ENCODE peak calls at places on chromosome 10, in four cellular contexts. T is K562, F is HepG2, H is H1. L is an unnamed sample.

GRCh38 chr10:3172081-3172445 is 519 bp downstream of the PITRM1 start:
- DNase-seq in T (peak; percentile 33), F (peak; percentile 9), H (no peak), L (no peak)

GRCh38 chr10:106114656-106115186 is 1049.8 kb downstream of the SORCS1 start:
- DNase-seq in H (no peak), F (no peak), T (no peak), L (no peak)

GRCh38 chr10:6140141-6140841 is 51.5 kb downstream of the RBM17 start:
- DNase-seq in T (no peak), F (no peak), H (no peak), L (no peak)

GRCh38 chr10:125284875-125285597 is 124.7 kb upstream of the CTBP2 start:
- DNase-seq in H (no peak), T (peak; percentile 9), F (no peak), L (no peak)

GRCh38 chr10:21528452-21529235 is 3.2 kb upstream of the SKIDA1 start:
- DNase-seq in H (no peak), F (no peak), T (peak; percentile 38), L (no peak)

GRCh38 chr10:3502606-3503005 is 282.4 kb downstream of the KLF6 start:
- DNase-seq in T (no peak), H (no peak), F (no peak), L (no peak)

GRCh38 chr10:69318997-69319727 is 40.9 kb downstream of the HK1 start:
- DNase-seq in H (no peak), T (peak; percentile 80), F (no peak), L (no peak)

GRCh38 chr10:59181668-59182067 is 5.2 kb downstream of the PHYHIPL start:
- DNase-seq in F (peak; percentile 88), H (no peak), T (no peak), L (peak; percentile 17)

GRCh38 chr10:44932338-44933116 is 21.4 kb downstream of the TMEM72 start:
- DNase-seq in T (peak; percentile 84), H (peak; percentile 73), F (peak; percentile 76), L (peak; percentile 53)

GRCh38 chr10:78215645-78216044 is 182.0 kb downstream of the RPS24 start:
- DNase-seq in H (no peak), F (no peak), T (no peak), L (no peak)

GRCh38 chr10:15742831-15743230 is 23.1 kb upstream of the ITGA8 start:
- DNase-seq in T (no peak), F (no peak), H (no peak), L (no peak)

GRCh38 chr10:28716748-28717147 is 39.4 kb downstream of the BAMBI start:
- DNase-seq in T (no peak), F (no peak), H (no peak), L (no peak)

GRCh38 chr10:55358539-55358938 is 557.5 kb upstream of the PCDH15 start:
- DNase-seq in T (no peak), H (no peak), F (no peak), L (no peak)

GRCh38 chr10:64753516-64753915 is 1232.3 kb downstream of the REEP3 start:
- DNase-seq in T (no peak), H (no peak), F (no peak), L (no peak)

GRCh38 chr10:124384142-124384541 is 34.6 kb downstream of the OAT start:
- DNase-seq in H (no peak), F (no peak), T (no peak), L (no peak)

GRCh38 chr10:498760-499435 is 190.6 kb downstream of the DIP2C start:
- DNase-seq in F (no peak), H (no peak), T (no peak), L (no peak)

GRCh38 chr10:110903280-110904278 is 15.4 kb downstream of the BBIP1 start:
- DNase-seq in T (no peak), F (no peak), H (no peak), L (no peak)

GRCh38 chr10:48667960-48668541 is 16.6 kb upstream of the WDFY4 start:
- DNase-seq in F (no peak), H (no peak), T (no peak), L (peak; percentile 94)

GRCh38 chr10:118003146-118003545 is 43.6 kb downstream of the RAB11FIP2 start:
- DNase-seq in F (no peak), H (no peak), T (no peak), L (no peak)

GRCh38 chr10:106626371-106626770 is 538.1 kb downstream of the SORCS1 start:
- DNase-seq in T (no peak), H (no peak), F (no peak), L (no peak)

GRCh38 chr10:38076687-38077086 is 17.4 kb upstream of the ZNF37A start:
- DNase-seq in H (no peak), F (no peak), T (no peak), L (no peak)

GRCh38 chr10:95049919-95050318 is 19.4 kb downstream of the CYP2C8 start:
- DNase-seq in F (no peak), T (no peak), H (no peak), L (no peak)

GRCh38 chr10:2882628-2883027 is 184.7 kb upstream of the PFKP start:
- DNase-seq in T (no peak), F (no peak), H (no peak), L (no peak)

GRCh38 chr10:89122431-89123066 is 84.6 kb downstream of the CH25H start:
- DNase-seq in F (no peak), T (no peak), H (no peak), L (no peak)

GRCh38 chr10:126671402-126671975 is 996 bp upstream of the C10orf90 start:
- DNase-seq in H (no peak), F (no peak), T (no peak), L (no peak)

GRCh38 chr10:3564599-3564998 is 220.4 kb downstream of the KLF6 start:
- DNase-seq in T (no peak), H (no peak), F (no peak), L (no peak)

GRCh38 chr10:11358046-11358445 is 253.4 kb downstream of the USP6NL start:
- DNase-seq in T (no peak), H (no peak), F (no peak), L (no peak)

GRCh38 chr10:88343761-88344484 is 239.2 kb downstream of the RNLS start:
- DNase-seq in T (no peak), H (no peak), F (no peak), L (no peak)

GRCh38 chr10:775245-776075 is 86.0 kb upstream of the DIP2C start:
- DNase-seq in T (no peak), F (no peak), H (no peak), L (no peak)

GRCh38 chr10:100970076-100970913 is 991 bp downstream of the SEMA4G start:
- DNase-seq in H (no peak), F (peak; percentile 84), T (peak; percentile 67), L (no peak)

GRCh38 chr10:120492366-120492765 is 35.3 kb downstream of the PLPP4 start:
- DNase-seq in H (no peak), T (no peak), F (no peak), L (no peak)
- TF ChIP-seq KDM1A in H (no peak), T (no peak), F (no peak), L (no peak)

GRCh38 chr10:97718178-97718577 is 4.6 kb downstream of the MARVELD1 start:
- DNase-seq in H (no peak), F (no peak), T (peak; percentile 26), L (no peak)
- TF ChIP-seq SIN3A in H (no peak), F (no peak), T (no peak), L (no peak)

DNA sequence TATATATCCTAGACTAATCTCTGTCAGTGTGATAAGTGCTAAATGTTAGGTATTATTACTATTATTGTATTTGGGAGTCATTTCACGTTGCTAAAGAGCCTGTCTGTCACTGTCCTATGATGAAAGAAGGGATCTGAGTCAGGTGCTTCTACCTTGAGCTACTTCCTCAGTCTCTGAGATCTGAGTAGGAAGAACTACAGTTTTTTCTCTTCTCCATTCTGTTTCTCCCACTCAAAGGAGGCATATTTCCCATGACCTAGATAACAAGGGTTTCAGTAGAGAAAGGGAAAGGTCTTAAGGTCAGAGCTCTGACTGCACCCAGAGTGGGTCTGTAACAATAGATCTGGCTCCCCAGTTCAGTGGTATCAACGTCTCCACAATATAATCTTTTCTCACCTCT is 38.3 kb downstream of the USP54 start:
- DNase-seq in T (no peak), F (no peak), H (no peak), L (no peak)
- TF ChIP-seq ATF3 in T (no peak), F (no peak), H (no peak), L (no peak)

DNA sequence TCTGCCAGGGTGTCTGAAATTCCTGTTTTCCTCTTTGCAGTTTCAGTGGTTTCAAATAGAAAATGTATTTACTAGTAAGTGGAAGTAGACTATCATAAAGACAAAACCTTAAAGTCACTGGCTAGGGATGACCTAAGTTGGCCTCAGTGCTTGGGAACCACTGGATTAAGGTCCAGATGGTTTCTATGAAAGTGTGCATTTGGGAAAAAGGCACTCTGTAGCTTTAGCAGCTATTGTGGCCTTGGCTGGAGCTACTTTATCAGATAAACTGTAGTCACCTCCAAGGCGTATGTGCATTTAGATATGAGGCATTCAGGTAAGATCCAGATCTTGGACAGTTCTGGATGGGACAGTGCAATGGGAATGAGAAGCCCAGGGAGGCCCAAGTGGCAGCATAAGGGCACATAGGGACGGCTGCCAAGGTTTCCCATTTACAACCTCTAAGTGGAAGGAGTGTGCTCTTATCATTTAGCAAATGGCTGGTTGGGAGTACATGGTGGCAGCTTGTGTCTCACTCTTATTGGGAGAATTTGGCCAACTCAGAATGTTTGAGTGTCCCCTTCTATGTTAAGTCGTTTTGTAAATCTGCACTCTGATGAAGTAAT is 185.6 kb downstream of the LRMDA start:
- DNase-seq in F (no peak), T (no peak), H (no peak), L (no peak)
- TF ChIP-seq KDM1A in F (no peak), T (no peak), H (no peak), L (no peak)

GRCh38 chr10:132115736-132116135 is 50.0 kb downstream of the JAKMIP3 start:
- DNase-seq in H (no peak), T (no peak), F (no peak), L (no peak)
- TF ChIP-seq SIN3A in H (no peak), T (no peak), F (no peak), L (no peak)

GRCh38 chr10:104036518-104037260 is 49.0 kb downstream of the COL17A1 start:
- DNase-seq in T (no peak), F (no peak), H (no peak), L (no peak)
- TF ChIP-seq ATF3 in T (no peak), F (no peak), H (no peak), L (no peak)

DNA sequence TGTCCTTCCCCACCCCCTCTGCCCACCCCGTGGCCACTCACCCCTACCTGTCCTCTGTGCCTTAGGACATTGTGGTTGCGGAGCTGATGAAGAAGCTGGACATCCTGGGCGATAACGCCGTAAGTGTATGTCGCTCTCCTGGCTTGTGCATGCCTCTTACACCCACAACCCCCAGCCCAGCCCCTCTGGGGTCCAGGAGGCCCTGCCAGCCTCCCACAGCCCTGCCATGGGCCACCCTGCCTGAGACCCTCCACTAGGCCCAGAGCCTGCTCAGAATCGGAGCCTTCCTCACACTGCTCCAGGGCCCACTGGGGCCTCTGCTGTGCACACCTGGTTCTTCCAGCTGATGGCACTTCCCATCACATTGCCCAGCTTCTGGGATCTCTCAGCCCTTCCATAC is 36.8 kb upstream of the DPYSL4 start:
- DNase-seq in H (no peak), T (no peak), F (no peak), L (no peak)
- TF ChIP-seq KDM1A in H (no peak), T (no peak), F (no peak), L (no peak)

GRCh38 chr10:61919646-61920215 is 18.2 kb downstream of the ARID5B start:
- DNase-seq in H (no peak), T (no peak), F (no peak), L (no peak)
- TF ChIP-seq SIN3A in H (no peak), T (no peak), F (no peak), L (no peak)

GRCh38 chr10:7275761-7276440 is 134.9 kb downstream of the SFMBT2 start:
- DNase-seq in H (no peak), F (no peak), T (no peak), L (no peak)
- TF ChIP-seq ATF3 in H (no peak), F (no peak), T (no peak), L (no peak)